ENCODE peak calls at places on chromosomes 4 and X, in eight cellular contexts. U is kidney, D is HFF-Myc, Z is uterus, G is cardiac fibroblast, J is EL, W is H9, P is mammary epithelial cell. K is an unnamed sample.

GRCh38 chr4:31088600-31089230 is 368.5 kb downstream of the PCDH7 start:
- DNase-seq in U (no peak), D (no peak), Z (no peak), G (peak; percentile 67), J (peak; percentile 47), W (no peak), P (no peak), K (no peak)

GRCh38 chr4:113384600-113384999 is 335.1 kb downstream of the ANK2 start:
- DNase-seq in U (no peak), D (peak; percentile 36), Z (no peak), G (peak; percentile 55), J (peak; percentile 55), W (no peak), P (peak; percentile 54), K (no peak)

GRCh38 chrX:28347526-28347925 is 239.7 kb upstream of the IL1RAPL1 start:
- DNase-seq in U (no peak), D (no peak), Z (no peak), G (no peak), J (no peak), W (no peak), P (no peak), K (no peak)

GRCh38 chr4:1809754-1810502 is 16.8 kb downstream of the FGFR3 start:
- DNase-seq in U (peak; percentile 83), D (peak; percentile 25), Z (peak; percentile 37), G (peak; percentile 72), J (peak; percentile 62), W (peak; percentile 93), P (peak; percentile 37), K (no peak)

GRCh38 chr4:65241257-65241997 is 428.9 kb downstream of the EPHA5 start:
- DNase-seq in U (peak; percentile 29), D (no peak), Z (no peak), G (no peak), J (no peak), W (no peak), P (no peak), K (no peak)

GRCh38 chr4:17320046-17320445 is 191.8 kb downstream of the QDPR start:
- DNase-seq in U (no peak), D (no peak), Z (no peak), G (no peak), J (no peak), W (no peak), P (no peak), K (no peak)

GRCh38 chr4:17854076-17854475 is 43.3 kb downstream of the NCAPG start:
- DNase-seq in U (no peak), D (no peak), Z (no peak), G (no peak), J (peak; percentile 4), W (no peak), P (no peak), K (no peak)

GRCh38 chr4:148284526-148285193 is 157.6 kb downstream of the NR3C2 start:
- DNase-seq in U (no peak), D (no peak), Z (no peak), G (no peak), J (no peak), W (no peak), P (no peak), K (no peak)

K was measured in amniotic stem cell.